ENCODE peak calls at places on chromosomes 6 and 20, in six cellular contexts. S, C, M, G, F and V are unnamed samples.

GRCh38 chr6:112936476-112936875 is 589.3 kb downstream of the RFPL4B start:
- DNase-seq in S (no peak), C (no peak), M (no peak), G (no peak), F (no peak), V (no peak)

GRCh38 chr6:107657755-107658461 is 166.2 kb downstream of the SCML4 start:
- DNase-seq in S (peak; percentile 79), C (peak; percentile 23), M (peak; percentile 15), G (peak; percentile 90), F (no peak), V (peak; percentile 52)

GRCh38 chr6:142088858-142089216 is 43.9 kb upstream of the GJE1 start:
- DNase-seq in S (peak; percentile 8), C (no peak), M (peak; percentile 54), G (no peak), F (no peak), V (no peak)

GRCh38 chr20:56187791-56188190 is 60.7 kb upstream of the MC3R start:
- DNase-seq in S (no peak), C (no peak), M (no peak), G (no peak), F (no peak), V (peak; percentile 25)

GRCh38 chr20:33947709-33948295 is 45.9 kb upstream of the RALY start:
- DNase-seq in S (no peak), C (no peak), M (no peak), G (no peak), F (peak; percentile 89), V (peak; percentile 61)

GRCh38 chr6:91487729-91488392 is 901.0 kb upstream of the MAP3K7 start:
- DNase-seq in S (no peak), C (no peak), M (no peak), G (no peak), F (no peak), V (no peak)

GRCh38 chr20:25248501-25249172 is 752 bp downstream of the PYGB start:
- DNase-seq in S (no peak), C (no peak), M (no peak), G (no peak), F (no peak), V (peak; percentile 43)

GRCh38 chr20:52102126-52102525 is 89.5 kb downstream of the ZFP64 start:
- DNase-seq in S (no peak), C (no peak), M (no peak), G (no peak), F (no peak), V (no peak)

GRCh38 chr6:53359843-53360834 is 11.4 kb upstream of the ELOVL5 start:
- DNase-seq in S (peak; percentile 30), C (no peak), M (no peak), G (no peak), F (no peak), V (no peak)

GRCh38 chr6:160534050-160534696 is 129.9 kb downstream of the LPA start:
- DNase-seq in S (peak; percentile 31), C (peak; percentile 78), M (no peak), G (peak; percentile 79), F (peak; percentile 18), V (no peak)

GRCh38 chr6:4698901-4699659 is 77.1 kb upstream of the CDYL start:
- DNase-seq in S (no peak), C (no peak), M (no peak), G (no peak), F (no peak), V (no peak)

GRCh38 chr6:4853782-4854511 is 77.7 kb downstream of the CDYL start:
- DNase-seq in S (peak; percentile 50), C (no peak), M (no peak), G (no peak), F (no peak), V (peak; percentile 13)

GRCh38 chr20:46811328-46812084 is 83.1 kb upstream of the EYA2 start:
- DNase-seq in S (no peak), C (no peak), M (peak; percentile 62), G (no peak), F (no peak), V (no peak)

GRCh38 chr20:63183422-63184146 is 32.3 kb downstream of the YTHDF1 start:
- DNase-seq in S (peak; percentile 42), C (peak; percentile 7), M (peak; percentile 26), G (peak; percentile 83), F (peak; percentile 8), V (peak; percentile 72)

GRCh38 chr6:148074735-148075134 is 267.9 kb upstream of the SASH1 start:
- DNase-seq in S (no peak), C (no peak), M (no peak), G (no peak), F (no peak), V (no peak)

GRCh38 chr6:24887520-24887919 is 48.2 kb downstream of the RIPOR2 start:
- DNase-seq in S (no peak), C (no peak), M (no peak), G (no peak), F (no peak), V (no peak)

GRCh38 chr6:16737389-16737788 is 23.9 kb downstream of the ATXN1 start:
- DNase-seq in S (no peak), C (no peak), M (no peak), G (no peak), F (no peak), V (no peak)

GRCh38 chr20:57669626-57670025 is 40.2 kb downstream of the PMEPA1 start:
- DNase-seq in S (no peak), C (no peak), M (no peak), G (no peak), F (no peak), V (no peak)

GRCh38 chr6:31559958-31560696 is 12.0 kb upstream of the LTA start:
- DNase-seq in S (peak; percentile 76), C (peak; percentile 34), M (no peak), G (peak; percentile 94), F (no peak), V (peak; percentile 83)

GRCh38 chr20:36802326-36803223 is 29.0 kb upstream of the DSN1 start:
- DNase-seq in S (no peak), C (no peak), M (peak; percentile 59), G (no peak), F (no peak), V (peak; percentile 20)

GRCh38 chr20:31860431-31861345 is 9.6 kb downstream of the DUSP15 start:
- DNase-seq in S (peak; percentile 80), C (no peak), M (peak; percentile 86), G (peak; percentile 59), F (no peak), V (peak; percentile 87)

GRCh38 chr6:105587349-105588115 is 184.7 kb upstream of the PREP start:
- DNase-seq in S (no peak), C (no peak), M (no peak), G (no peak), F (no peak), V (no peak)

GRCh38 chr6:168905451-168906090 is 348.1 kb downstream of the THBS2 start:
- DNase-seq in S (no peak), C (no peak), M (no peak), G (no peak), F (no peak), V (no peak)

GRCh38 chr6:692858-693736 is at the start of gene EXOC2:
- DNase-seq in S (peak; percentile 87), C (peak; percentile 71), M (peak; percentile 97), G (peak; percentile 98), F (peak; percentile 47), V (peak; percentile 77)

GRCh38 chr20:4633780-4634179 is 87.9 kb upstream of the PRND start:
- DNase-seq in S (no peak), C (no peak), M (no peak), G (no peak), F (no peak), V (peak; percentile 26)

GRCh38 chr20:7736336-7736735 is 203.9 kb downstream of the HAO1 start:
- DNase-seq in S (no peak), C (no peak), M (no peak), G (no peak), F (no peak), V (no peak)

GRCh38 chr6:158770948-158771347 is 48.2 kb downstream of the EZR start:
- DNase-seq in S (no peak), C (no peak), M (no peak), G (no peak), F (no peak), V (no peak)

GRCh38 chr6:158771399-158772158 is 47.6 kb downstream of the EZR start:
- DNase-seq in S (no peak), C (no peak), M (no peak), G (no peak), F (no peak), V (no peak)

GRCh38 chr6:158773581-158774449 is 45.4 kb downstream of the EZR start:
- DNase-seq in S (no peak), C (no peak), M (peak; percentile 53), G (no peak), F (no peak), V (no peak)

GRCh38 chr6:158772172-158772571 is 47.0 kb downstream of the EZR start:
- DNase-seq in S (no peak), C (no peak), M (no peak), G (no peak), F (no peak), V (no peak)

GRCh38 chr6:158772851-158773371 is 46.3 kb downstream of the EZR start:
- DNase-seq in S (no peak), C (no peak), M (no peak), G (no peak), F (no peak), V (no peak)
- TF ChIP-seq POLR2A in S (no peak), C (no peak), M (no peak), G (no peak), F (no peak), V (no peak)

GRCh38 chr6:135213616-135214015 is 32.5 kb downstream of the MYB start:
- DNase-seq in S (no peak), C (no peak), M (no peak), G (no peak), F (no peak), V (no peak)
- TF ChIP-seq POLR2A in S (no peak), C (no peak), M (no peak), G (no peak), F (no peak), V (no peak)

GRCh38 chr6:14132244-14133220 is 15.0 kb downstream of the CD83 start:
- DNase-seq in S (no peak), C (no peak), M (no peak), G (no peak), F (no peak), V (no peak)
- TF ChIP-seq POLR2A in S (no peak), C (no peak), M (no peak), G (no peak), F (no peak), V (no peak)

DNA sequence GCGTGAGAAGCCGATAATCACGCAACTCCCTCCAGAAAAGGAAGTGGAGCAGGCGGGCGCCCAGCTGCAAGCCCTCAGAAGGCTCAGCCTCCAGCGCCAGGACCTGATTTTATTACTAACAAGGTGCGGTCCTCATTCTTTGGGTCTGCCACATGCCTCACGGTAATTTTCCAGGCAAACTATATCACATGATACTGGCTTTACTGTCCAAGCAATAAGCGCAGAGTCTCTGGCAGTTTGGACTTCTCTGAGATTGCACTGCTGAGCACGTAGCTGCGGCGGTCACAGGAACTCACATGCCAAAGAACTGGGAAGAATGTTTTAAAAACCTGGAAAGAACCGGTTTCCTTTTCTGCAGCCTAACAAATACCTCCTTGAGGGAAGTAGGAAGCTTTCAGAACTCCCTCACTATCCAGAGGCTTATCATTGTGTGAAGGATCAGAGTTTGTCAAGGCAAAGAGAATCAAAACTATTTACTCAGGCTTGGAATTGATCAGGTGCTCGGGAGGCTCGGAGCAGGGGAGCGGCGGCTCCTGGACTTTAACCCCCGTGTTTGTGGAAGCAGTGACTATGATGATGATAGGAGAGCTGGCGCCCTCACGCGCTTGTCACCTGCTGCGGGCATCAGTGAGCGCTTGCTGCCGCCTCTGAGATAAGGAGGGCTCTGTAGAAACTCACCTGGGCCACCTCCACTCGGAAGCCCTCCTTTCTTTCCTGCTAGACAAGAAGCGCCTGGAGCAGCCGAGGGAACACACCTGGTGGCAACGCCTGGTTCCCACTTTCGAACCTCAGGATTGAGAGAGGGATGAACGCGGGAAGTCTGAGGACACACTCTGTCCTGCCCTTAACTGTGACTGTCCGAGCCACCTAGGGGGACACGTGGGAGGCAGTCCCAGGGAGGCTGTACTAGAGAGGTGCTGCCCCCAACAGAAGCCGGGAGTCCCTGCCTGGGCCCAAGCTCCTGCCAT is 27.2 kb upstream of the SYNJ2 start:
- DNase-seq in S (peak; percentile 29), C (no peak), M (peak; percentile 36), G (no peak), F (no peak), V (no peak)
- TF ChIP-seq POLR2A in S (no peak), C (no peak), M (no peak), G (no peak), F (no peak), V (no peak)